ENCODE peak calls at places on chromosomes 12 and 14, in four cellular contexts. One of them, this sample, is unnamed.

GRCh38 chr14:61512508-61512907 is 182.8 kb upstream of the HIF1A start:
- DNase-seq in adrenal gland: no peak
- DNase-seq in sigmoid colon: no peak
- DNase-seq in substantia nigra: no peak
- DNase-seq in this sample: no peak

GRCh38 chr14:45361727-45362126 is 108.7 kb upstream of the MIS18BP1 start:
- DNase-seq in adrenal gland: no peak
- DNase-seq in sigmoid colon: no peak
- DNase-seq in substantia nigra: no peak
- DNase-seq in this sample: no peak

GRCh38 chr14:102020058-102020971 is 55.9 kb downstream of the DYNC1H1 start:
- DNase-seq in adrenal gland: no peak
- DNase-seq in sigmoid colon: no peak
- DNase-seq in substantia nigra: no peak
- DNase-seq in this sample: no peak

GRCh38 chr12:47988073-47989022 is 15.9 kb downstream of the COL2A1 start:
- DNase-seq in adrenal gland: peak
- DNase-seq in sigmoid colon: peak
- DNase-seq in substantia nigra: no peak
- DNase-seq in this sample: no peak

GRCh38 chr14:69056389-69056788 is 77.3 kb upstream of the ACTN1 start:
- DNase-seq in adrenal gland: no peak
- DNase-seq in sigmoid colon: no peak
- DNase-seq in substantia nigra: no peak
- DNase-seq in this sample: no peak

GRCh38 chr14:86815341-86815740 is 1177.6 kb downstream of the GALC start:
- DNase-seq in adrenal gland: no peak
- DNase-seq in sigmoid colon: no peak
- DNase-seq in substantia nigra: no peak
- DNase-seq in this sample: no peak

GRCh38 chr12:132640936-132641335 is 22.4 kb downstream of the P2RX2 start:
- DNase-seq in adrenal gland: no peak
- DNase-seq in sigmoid colon: no peak
- DNase-seq in substantia nigra: no peak
- DNase-seq in this sample: no peak

GRCh38 chr12:31498424-31498823 is 92.5 kb downstream of the DENND5B start:
- DNase-seq in adrenal gland: no peak
- DNase-seq in sigmoid colon: no peak
- DNase-seq in substantia nigra: no peak
- DNase-seq in this sample: no peak

GRCh38 chr12:7142057-7142644 is 12.0 kb downstream of the CLSTN3 start:
- DNase-seq in adrenal gland: peak
- DNase-seq in sigmoid colon: no peak
- DNase-seq in substantia nigra: peak
- DNase-seq in this sample: no peak

GRCh38 chr14:99436247-99437180 is 44.1 kb downstream of the SETD3 start:
- DNase-seq in adrenal gland: no peak
- DNase-seq in sigmoid colon: no peak
- DNase-seq in substantia nigra: no peak
- DNase-seq in this sample: no peak

GRCh38 chr14:102898776-102899515 is 23.5 kb upstream of the AMN start:
- DNase-seq in adrenal gland: no peak
- DNase-seq in sigmoid colon: no peak
- DNase-seq in substantia nigra: no peak
- DNase-seq in this sample: peak